ENCODE peak calls at places on chromosomes 13 and 19, in four cellular contexts. T, Q, F and J are unnamed samples.

GRCh38 chr13:110565296-110565695 is 3.8 kb upstream of the RAB20 start:
- DNase-seq in Q (no peak), T (no peak), F (no peak), J (no peak)

GRCh38 chr19:19627442-19627715 is 641 bp downstream of the LPAR2 start:
- DNase-seq in F (no peak), T (no peak), Q (no peak), J (no peak)

GRCh38 chr13:60584976-60585375 is 188.0 kb downstream of the TDRD3 start:
- DNase-seq in F (no peak), T (no peak), Q (peak; percentile 38), J (no peak)

GRCh38 chr13:114128624-114129522 is 3.5 kb downstream of the RASA3 start:
- DNase-seq in T (peak; percentile 53), F (no peak), Q (peak; percentile 91), J (peak; percentile 81)

GRCh38 chr13:47764817-47765216 is 236.3 kb downstream of the SUCLA2 start:
- DNase-seq in T (no peak), F (no peak), Q (no peak), J (no peak)

GRCh38 chr13:82330499-82330898 is 1551.8 kb downstream of the SLITRK1 start:
- DNase-seq in T (peak; percentile 41), Q (peak; percentile 44), F (no peak), J (no peak)

GRCh38 chr19:16519230-16519687 is 23.0 kb downstream of the CHERP start:
- DNase-seq in F (no peak), Q (no peak), T (no peak), J (no peak)

GRCh38 chr19:507286-508203 is at the start of gene TPGS1:
- DNase-seq in F (peak; percentile 94), Q (peak; percentile 65), T (peak; percentile 75), J (peak; percentile 83)

GRCh38 chr13:27004389-27004788 is 167.2 kb downstream of the USP12 start:
- DNase-seq in T (no peak), Q (no peak), F (no peak), J (no peak)

GRCh38 chr19:46288896-46289588 is 7.8 kb upstream of the HIF3A start:
- DNase-seq in Q (peak; percentile 98), F (no peak), T (peak; percentile 93), J (no peak)

GRCh38 chr19:40403262-40403984 is 9.8 kb downstream of the PRX start:
- DNase-seq in T (peak; percentile 85), Q (peak; percentile 92), F (peak; percentile 96), J (peak; percentile 86)

GRCh38 chr19:3466630-3467029 is 13.7 kb downstream of the SMIM24 start:
- DNase-seq in T (no peak), F (no peak), Q (no peak), J (no peak)

GRCh38 chr19:46049597-46049996 is 8.8 kb upstream of the IGFL4 start:
- DNase-seq in Q (no peak), F (no peak), T (no peak), J (no peak)

GRCh38 chr13:46339035-46339666 is 47.9 kb downstream of the RUBCNL start:
- DNase-seq in T (peak; percentile 55), Q (peak; percentile 87), F (no peak), J (no peak)

GRCh38 chr19:525857-526419 is 5.6 kb upstream of the CDC34 start:
- DNase-seq in T (no peak), Q (no peak), F (no peak), J (no peak)

GRCh38 chr19:1874554-1875185 is 10.6 kb downstream of the ABHD17A start:
- DNase-seq in F (no peak), Q (no peak), T (peak; percentile 24), J (no peak)

GRCh38 chr19:48868196-48868886 is at the start of gene PLEKHA4:
- DNase-seq in F (peak; percentile 45), Q (peak; percentile 58), T (no peak), J (no peak)

GRCh38 chr13:114011226-114011625 is 37.4 kb upstream of the C13orf46 start:
- DNase-seq in Q (no peak), T (no peak), F (no peak), J (no peak)

GRCh38 chr13:89279374-89279773 is 1608.2 kb downstream of the SLITRK5 start:
- DNase-seq in T (no peak), Q (peak; percentile 0), F (no peak), J (no peak)

GRCh38 chr13:49828452-49828851 is 36.0 kb upstream of the KPNA3 start:
- DNase-seq in F (no peak), Q (no peak), T (peak; percentile 51), J (no peak)

GRCh38 chr19:3852614-3853254 is 16.1 kb downstream of the ZFR2 start:
- DNase-seq in F (peak; percentile 81), T (peak; percentile 53), Q (peak; percentile 82), J (no peak)

GRCh38 chr13:98301721-98302120 is 124.7 kb upstream of the RNF113B start:
- DNase-seq in T (peak; percentile 14), Q (no peak), F (no peak), J (no peak)

GRCh38 chr13:94711561-94712286 is 621 bp downstream of the SOX21 start:
- DNase-seq in F (peak; percentile 58), T (peak; percentile 44), Q (peak; percentile 23), J (no peak)

GRCh38 chr19:17659996-17660395 is 28.2 kb downstream of the UNC13A start:
- DNase-seq in T (no peak), F (no peak), Q (no peak), J (no peak)

GRCh38 chr19:29308977-29309520 is 96.1 kb upstream of the UQCRFS1 start:
- DNase-seq in Q (no peak), F (no peak), T (no peak), J (no peak)

GRCh38 chr13:99265162-99265822 is 7.1 kb upstream of the GPR18 start:
- DNase-seq in T (no peak), F (no peak), Q (no peak), J (no peak)

GRCh38 chr13:101415358-101416174 is 742 bp downstream of the NALCN start:
- DNase-seq in F (peak; percentile 28), Q (no peak), T (no peak), J (no peak)

GRCh38 chr19:42197375-42197817 is 20.1 kb downstream of the DEDD2 start:
- DNase-seq in F (no peak), Q (no peak), T (peak; percentile 41), J (no peak)

GRCh38 chr13:76803831-76804230 is 82.4 kb downstream of the KCTD12 start:
- DNase-seq in F (no peak), T (no peak), Q (no peak), J (no peak)

GRCh38 chr19:30313353-30313750 is 58.8 kb upstream of the ZNF536 start:
- DNase-seq in F (no peak), Q (no peak), T (no peak), J (no peak)

GRCh38 chr13:79772811-79773210 is 291.9 kb downstream of the NDFIP2 start:
- DNase-seq in Q (no peak), T (no peak), F (no peak), J (no peak)

GRCh38 chr13:23514076-23514475 is 56.1 kb upstream of the TNFRSF19 start:
- DNase-seq in T (no peak), Q (no peak), F (no peak), J (no peak)

GRCh38 chr13:23513460-23513859 is 56.8 kb upstream of the TNFRSF19 start:
- DNase-seq in F (no peak), T (no peak), Q (peak; percentile 62), J (no peak)

GRCh38 chr13:23510979-23511735 is 59.1 kb upstream of the TNFRSF19 start:
- DNase-seq in Q (peak; percentile 59), F (peak; percentile 61), T (peak; percentile 54), J (no peak)

GRCh38 chr13:23515116-23515515 is 55.1 kb upstream of the TNFRSF19 start:
- DNase-seq in Q (no peak), T (no peak), F (no peak), J (no peak)

GRCh38 chr13:23512762-23513395 is 57.3 kb upstream of the TNFRSF19 start:
- DNase-seq in Q (no peak), T (no peak), F (no peak), J (no peak)
- TF ChIP-seq CTCF in Q (no peak), T (no peak), F (no peak), J (no peak)

GRCh38 chr13:112481458-112481857 is 105.3 kb downstream of the SPACA7 start:
- DNase-seq in Q (no peak), T (no peak), F (no peak), J (no peak)
- TF ChIP-seq CTCF in Q (no peak), T (no peak), F (no peak), J (no peak)

GRCh38 chr19:47569331-47569730 is 3.6 kb downstream of the ZNF541 start:
- DNase-seq in T (no peak), F (no peak), Q (no peak), J (no peak)
- TF ChIP-seq CTCF in T (no peak), F (no peak), Q (no peak), J (no peak)

GRCh38 chr19:33309826-33310225 is 7.5 kb upstream of the CEBPA start:
- DNase-seq in F (no peak), T (no peak), Q (no peak), J (no peak)

GRCh38 chr19:33306853-33307792 is 4.8 kb upstream of the CEBPA start:
- DNase-seq in Q (no peak), F (no peak), T (no peak), J (no peak)

GRCh38 chr19:33311326-33311682 is 9.0 kb upstream of the CEBPA start:
- DNase-seq in T (no peak), F (no peak), Q (no peak), J (no peak)

GRCh38 chr19:33312065-33312464 is 9.7 kb upstream of the CEBPA start:
- DNase-seq in T (no peak), Q (no peak), F (no peak), J (no peak)

DNA sequence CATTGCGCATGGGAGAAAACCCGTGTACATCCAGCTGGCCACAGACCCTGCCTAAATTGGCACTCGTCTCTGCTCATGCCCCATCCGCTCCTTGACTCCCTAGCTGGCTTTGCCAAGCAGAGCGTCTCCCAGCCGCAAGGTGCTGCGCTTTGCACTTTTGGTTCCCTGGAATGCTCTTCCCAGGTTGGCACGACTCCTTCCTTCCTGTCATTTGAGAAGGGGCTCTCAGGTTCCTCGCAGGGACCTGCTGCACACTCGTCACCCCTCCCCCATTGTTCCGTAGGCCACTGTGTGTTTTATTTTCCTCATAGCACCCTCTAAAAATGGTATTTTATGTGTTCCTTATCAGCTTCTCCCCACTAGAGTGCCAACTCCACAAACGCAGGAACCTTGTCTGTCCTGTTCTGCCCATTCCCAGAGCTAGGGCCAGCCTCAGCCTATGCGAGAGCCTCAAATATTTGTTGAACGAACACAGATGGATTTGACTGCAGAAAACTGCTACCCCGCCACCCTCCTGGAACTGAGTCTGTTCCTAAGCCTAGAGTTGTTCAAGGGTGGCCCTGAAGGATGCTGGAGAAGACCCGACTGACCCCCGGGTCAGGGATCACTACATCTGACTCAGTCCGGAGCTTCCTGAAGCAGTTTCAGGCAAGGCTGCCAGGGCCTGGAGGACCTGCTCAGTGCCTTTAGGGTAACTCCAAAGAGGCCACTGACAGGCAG is 8.4 kb upstream of the CEBPA start:
- DNase-seq in Q (no peak), F (no peak), T (peak; percentile 46), J (no peak)
- TF ChIP-seq CTCF in Q (no peak), F (no peak), T (peak; percentile 33), J (no peak)

GRCh38 chr13:67440240-67440639 is 210.1 kb upstream of the PCDH9 start:
- DNase-seq in F (no peak), T (no peak), Q (no peak), J (no peak)

GRCh38 chr13:67443901-67444300 is 213.8 kb upstream of the PCDH9 start:
- DNase-seq in Q (no peak), F (no peak), T (no peak), J (no peak)

GRCh38 chr13:67437246-67437645 is 207.1 kb upstream of the PCDH9 start:
- DNase-seq in T (no peak), Q (no peak), F (no peak), J (no peak)

GRCh38 chr13:67439365-67439764 is 209.2 kb upstream of the PCDH9 start:
- DNase-seq in Q (no peak), T (no peak), F (no peak), J (no peak)

GRCh38 chr13:67438465-67438864 is 208.3 kb upstream of the PCDH9 start:
- DNase-seq in F (no peak), T (peak; percentile 2), Q (no peak), J (no peak)
- TF ChIP-seq CTCF in F (no peak), T (peak; percentile 9), Q (no peak), J (no peak)